ENCODE peak calls at places on chromosome 22, in four cellular contexts. W, D, E and Y are unnamed samples.
A peak's percentile ranks its signal among the peaks of the same experiment; 100 is the strongest.

GRCh38 chr22:36839356-36840073 is 21.3 kb upstream of the NCF4 start:
- DNase-seq in W (no peak), D (no peak), E (no peak), Y (no peak)

GRCh38 chr22:47176573-47177333 is 414.3 kb downstream of the TBC1D22A start:
- DNase-seq in W (no peak), D (no peak), E (no peak), Y (no peak)

GRCh38 chr22:29165336-29166060 is 40.2 kb upstream of the EMID1 start:
- DNase-seq in W (no peak), D (no peak), E (no peak), Y (no peak)

GRCh38 chr22:36351921-36352774 is 35.6 kb downstream of the MYH9 start:
- DNase-seq in W (no peak), D (no peak), E (no peak), Y (no peak)

GRCh38 chr22:48972979-48973693 is 854.5 kb downstream of the BRD1 start:
- DNase-seq in W (no peak), D (no peak), E (no peak), Y (no peak)

GRCh38 chr22:17120281-17120680 is 879 bp downstream of the TMEM121B start:
- DNase-seq in W (no peak), D (no peak), E (peak; percentile 46), Y (peak; percentile 31)

GRCh38 chr22:21710156-21710555 is 25.4 kb downstream of the YPEL1 start:
- DNase-seq in W (no peak), D (no peak), E (no peak), Y (no peak)

GRCh38 chr22:35915477-35916013 is 113.1 kb downstream of the RBFOX2 start:
- DNase-seq in W (no peak), D (no peak), E (no peak), Y (peak; percentile 47)

GRCh38 chr22:16866167-16866566 is 41.0 kb upstream of the XKR3 start:
- DNase-seq in W (no peak), D (no peak), E (no peak), Y (no peak)

GRCh38 chr22:47043835-47044721 is 281.6 kb downstream of the TBC1D22A start:
- DNase-seq in W (no peak), D (no peak), E (no peak), Y (peak; percentile 36)

GRCh38 chr22:48091060-48091650 is 1328.7 kb downstream of the TBC1D22A start:
- DNase-seq in W (no peak), D (no peak), E (no peak), Y (no peak)

GRCh38 chr22:39856588-39856987 is 37.0 kb downstream of the ENTHD1 start:
- DNase-seq in W (no peak), D (no peak), E (no peak), Y (no peak)

GRCh38 chr22:43094085-43094484 is 4.9 kb upstream of the TTLL1 start:
- DNase-seq in W (no peak), D (no peak), E (no peak), Y (no peak)

GRCh38 chr22:47250995-47251765 is 488.7 kb downstream of the TBC1D22A start:
- DNase-seq in W (no peak), D (no peak), E (no peak), Y (no peak)

GRCh38 chr22:24190159-24190540 is 8.9 kb downstream of the SUSD2 start:
- DNase-seq in W (no peak), D (no peak), E (no peak), Y (no peak)

GRCh38 chr22:29383740-29384139 is 4.6 kb downstream of the AP1B1 start:
- DNase-seq in W (no peak), D (no peak), E (no peak), Y (no peak)

GRCh38 chr22:39894554-39895092 is 1.1 kb upstream of the ENTHD1 start:
- DNase-seq in W (no peak), D (no peak), E (no peak), Y (no peak)

GRCh38 chr22:22067192-22067591 is 84.6 kb upstream of the TOP3B start:
- DNase-seq in W (no peak), D (no peak), E (no peak), Y (no peak)

GRCh38 chr22:46803031-46803880 is 40.8 kb downstream of the TBC1D22A start:
- DNase-seq in W (no peak), D (peak; percentile 32), E (peak; percentile 51), Y (peak; percentile 50)

GRCh38 chr22:36220457-36220921 is 18.8 kb downstream of the APOL2 start:
- DNase-seq in W (no peak), D (no peak), E (no peak), Y (peak; percentile 40)

GRCh38 chr22:47543447-47543846 is 781.0 kb downstream of the TBC1D22A start:
- DNase-seq in W (no peak), D (no peak), E (no peak), Y (no peak)

GRCh38 chr22:37189011-37189466 is 992 bp upstream of the C1QTNF6 start:
- DNase-seq in W (no peak), D (peak; percentile 58), E (no peak), Y (peak; percentile 92)

GRCh38 chr22:33341611-33342010 is 283.4 kb upstream of the SYN3 start:
- DNase-seq in W (no peak), D (no peak), E (no peak), Y (no peak)

GRCh38 chr22:29442976-29443375 is 4.6 kb downstream of the RFPL1 start:
- DNase-seq in W (no peak), D (no peak), E (no peak), Y (no peak)

GRCh38 chr22:17782621-17783020 is 8.4 kb upstream of the BID start:
- DNase-seq in W (no peak), D (no peak), E (no peak), Y (no peak)

GRCh38 chr22:37300551-37301017 is 18.3 kb downstream of the CYTH4 start:
- DNase-seq in W (no peak), D (no peak), E (no peak), Y (no peak)

GRCh38 chr22:37427711-37428635 is 694 bp upstream of the ELFN2 start:
- DNase-seq in W (no peak), D (no peak), E (no peak), Y (no peak)

GRCh38 chr22:37253164-37253660 is 9.1 kb upstream of the RAC2 start:
- DNase-seq in W (no peak), D (no peak), E (no peak), Y (peak; percentile 58)

GRCh38 chr22:33867118-33867863 is 53.0 kb downstream of the LARGE1 start:
- DNase-seq in W (no peak), D (no peak), E (no peak), Y (no peak)

GRCh38 chr22:47678048-47678447 is 915.6 kb downstream of the TBC1D22A start:
- DNase-seq in W (no peak), D (no peak), E (no peak), Y (no peak)

GRCh38 chr22:21445437-21446127 is 21.6 kb upstream of the TMEM191C start:
- DNase-seq in W (no peak), D (no peak), E (no peak), Y (no peak)

GRCh38 chr22:35754761-35755160 is 37.1 kb downstream of the APOL5 start:
- DNase-seq in W (no peak), D (no peak), E (no peak), Y (no peak)

GRCh38 chr22:47094861-47095330 is 332.4 kb downstream of the TBC1D22A start:
- DNase-seq in W (no peak), D (no peak), E (no peak), Y (no peak)

GRCh38 chr22:48660795-48661740 is 1166.6 kb downstream of the BRD1 start:
- DNase-seq in W (no peak), D (no peak), E (no peak), Y (no peak)

GRCh38 chr22:23784215-23784732 is 2.5 kb upstream of the SMARCB1 start:
- DNase-seq in W (no peak), D (no peak), E (no peak), Y (no peak)

GRCh38 chr22:32896951-32897350 is 95.4 kb downstream of the TIMP3 start:
- DNase-seq in W (no peak), D (no peak), E (no peak), Y (no peak)

GRCh38 chr22:41968601-41969000 is 642 bp upstream of the SEPTIN3 start:
- DNase-seq in W (no peak), D (no peak), E (no peak), Y (peak; percentile 58)

GRCh38 chr22:37267128-37267587 is 15.2 kb upstream of the CYTH4 start:
- DNase-seq in W (no peak), D (no peak), E (no peak), Y (peak; percentile 52)

DNA sequence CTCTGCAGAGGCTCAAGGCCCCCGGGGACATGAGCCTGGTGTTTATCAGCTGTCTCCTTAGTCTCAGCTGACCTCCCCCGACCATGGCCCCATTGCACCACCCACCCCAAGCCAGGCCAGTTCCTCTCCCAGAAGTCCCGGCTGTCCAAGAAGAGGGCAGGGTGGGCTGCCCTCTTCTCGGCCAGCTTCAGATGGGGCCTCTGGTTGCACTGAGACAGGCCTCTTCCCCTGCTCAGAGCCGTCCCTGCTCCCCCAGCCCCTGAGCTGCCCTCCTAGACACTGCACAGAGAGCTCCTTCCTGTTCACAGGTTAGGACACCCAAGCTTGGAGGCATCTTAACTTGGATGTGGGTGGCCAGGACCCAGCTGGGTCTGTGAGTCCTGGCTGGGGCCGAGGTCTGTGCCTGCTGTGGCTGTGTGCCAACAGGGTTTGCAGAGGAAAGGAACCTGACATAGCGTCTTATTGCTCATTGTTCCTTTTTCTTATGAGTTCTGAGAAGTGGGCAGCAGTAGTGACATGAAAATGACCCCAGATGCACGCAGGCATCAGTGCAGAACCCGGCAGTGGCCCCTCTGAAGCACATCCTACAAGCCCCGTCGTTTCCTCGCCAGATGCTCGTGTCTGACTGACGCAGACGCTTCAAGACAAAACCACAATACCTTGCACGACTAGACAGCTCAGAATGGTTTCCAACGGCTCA is 5.5 kb downstream of the TRABD start:
- DNase-seq in W (peak; percentile 85), D (no peak), E (no peak), Y (no peak)
- TF ChIP-seq POLR2AphosphoS5 in W (peak; percentile 81), D (no peak), E (no peak), Y (no peak)

GRCh38 chr22:27723708-27724107 is 77.8 kb downstream of the MN1 start:
- DNase-seq in W (no peak), D (no peak), E (no peak), Y (no peak)

GRCh38 chr22:27724181-27724580 is 77.4 kb downstream of the MN1 start:
- DNase-seq in W (no peak), D (no peak), E (no peak), Y (no peak)

GRCh38 chr22:27724706-27725105 is 76.8 kb downstream of the MN1 start:
- DNase-seq in W (no peak), D (no peak), E (no peak), Y (no peak)

GRCh38 chr22:27720860-27721259 is 80.7 kb downstream of the MN1 start:
- DNase-seq in W (no peak), D (no peak), E (no peak), Y (no peak)

GRCh38 chr22:27723150-27723549 is 78.4 kb downstream of the MN1 start:
- DNase-seq in W (no peak), D (no peak), E (no peak), Y (no peak)
- TF ChIP-seq CTCF in W (no peak), D (no peak), E (no peak), Y (no peak)

GRCh38 chr22:45603631-45604030 is 68.0 kb upstream of the ATXN10 start:
- DNase-seq in W (no peak), D (no peak), E (no peak), Y (no peak)
- H2AFZ ChIP-seq in W (no peak overlapping the region), D (no peak overlapping the region), E (no peak overlapping the region), Y (no peak overlapping the region)

DNA sequence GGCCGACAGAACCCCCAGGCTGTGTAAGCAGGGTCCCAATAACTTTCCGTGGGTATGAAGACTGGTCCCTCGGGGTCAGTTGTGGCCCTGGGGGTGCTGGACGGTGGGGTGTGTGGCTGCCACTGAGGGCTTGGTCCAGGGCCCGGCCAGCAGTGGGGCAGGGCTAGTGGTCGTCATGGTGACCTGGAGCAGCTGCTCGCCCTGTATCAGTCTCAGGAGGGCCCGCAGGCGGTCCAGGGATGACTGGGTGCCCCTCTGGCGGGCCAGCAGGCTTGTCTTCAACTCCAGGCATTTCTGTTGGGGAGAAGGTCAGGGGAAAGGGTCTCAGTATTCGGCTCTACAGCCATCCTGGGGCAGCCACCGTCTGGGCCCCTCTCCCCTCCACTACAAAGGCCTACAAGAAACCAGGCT is 126.8 kb downstream of the PHF21B start:
- DNase-seq in W (no peak), D (no peak), E (no peak), Y (no peak)
- TF ChIP-seq POLR2AphosphoS5 in W (no peak), D (no peak), E (no peak), Y (no peak)